ENCODE peak calls at places on chromosomes 4 and X, in eight cellular contexts. R is ovary, S is psoas muscle, Q is BJ, D is kidney epithelial cell, N is epithelial cell of esophagus, X is choroid plexus epithelial cell, C is GM12864. U is an unnamed sample.

GRCh38 chr4:15410750-15411149 is 17.1 kb upstream of the C1QTNF7 start:
- DNase-seq in R (no peak), S (no peak), Q (no peak), D (no peak), N (no peak), X (peak; percentile 57), C (peak; percentile 2), U (no peak)

GRCh38 chr4:159684061-159684460 is 581.2 kb downstream of the RAPGEF2 start:
- DNase-seq in R (no peak), S (no peak), Q (no peak), D (no peak), N (peak; percentile 57), X (no peak), C (no peak), U (no peak)

GRCh38 chrX:28920554-28920953 is 333.3 kb downstream of the IL1RAPL1 start:
- DNase-seq in R (no peak), S (no peak), Q (no peak), D (no peak), N (no peak), X (peak; percentile 2), C (no peak), U (no peak)

GRCh38 chrX:120228187-120228908 is 22.3 kb upstream of the ZBTB33 start:
- DNase-seq in R (peak; percentile 43), S (no peak), Q (no peak), D (no peak), N (peak; percentile 3), X (no peak), C (no peak), U (no peak)

GRCh38 chr4:107989537-107990386 is at the start of gene HADH:
- DNase-seq in R (peak; percentile 95), S (peak; percentile 96), Q (peak; percentile 44), D (peak; percentile 59), N (peak; percentile 94), X (peak; percentile 92), C (peak; percentile 68), U (peak; percentile 39)

GRCh38 chr4:89245459-89245858 is 62.1 kb downstream of the GPRIN3 start:
- DNase-seq in R (no peak), S (no peak), Q (no peak), D (no peak), N (no peak), X (no peak), C (no peak), U (no peak)

GRCh38 chr4:145481164-145481941 is at the start of gene SMAD1:
- DNase-seq in R (peak; percentile 88), S (peak; percentile 95), Q (peak; percentile 23), D (peak; percentile 19), N (peak; percentile 92), X (peak; percentile 87), C (no peak), U (peak; percentile 53)

GRCh38 chr4:9765091-9765490 is 16.3 kb upstream of the DRD5 start:
- DNase-seq in R (no peak), S (no peak), Q (no peak), D (no peak), N (peak; percentile 48), X (peak; percentile 59), C (no peak), U (no peak)

GRCh38 chr4:52712991-52713275 is 38.3 kb downstream of the ERVMER34-1 start:
- DNase-seq in R (no peak), S (no peak), Q (no peak), D (no peak), N (no peak), X (no peak), C (no peak), U (no peak)

GRCh38 chrX:69988955-69989394 is 60.8 kb downstream of the AWAT2 start:
- DNase-seq in R (no peak), S (no peak), Q (no peak), D (no peak), N (peak; percentile 4), X (peak; percentile 21), C (no peak), U (no peak)

GRCh38 chr4:75561789-75562188 is 5.9 kb downstream of the ODAPH start:
- DNase-seq in R (no peak), S (no peak), Q (no peak), D (no peak), N (peak; percentile 82), X (peak; percentile 55), C (no peak), U (no peak)
- TF ChIP-seq CTCF in R (no peak), S (no peak), Q (no peak), D (no peak), N (no peak), X (no peak), C (no peak), U (no peak)

GRCh38 chr4:39047691-39048090 is 14.3 kb upstream of the KLHL5 start:
- DNase-seq in R (no peak), S (no peak), Q (no peak), D (no peak), N (no peak), X (peak; percentile 52), C (no peak), U (no peak)
- H3K4me3 ChIP-seq in R (no peak overlapping the region), S (no peak overlapping the region), Q (no peak overlapping the region), D (no peak overlapping the region), N (no peak overlapping the region), X (peak overlapping the region; percentile 24), C (no peak overlapping the region), U (no peak overlapping the region)

GRCh38 chr4:155207534-155208257 is 740 bp upstream of the NPY2R start:
- DNase-seq in R (no peak), S (peak; percentile 16), Q (no peak), D (no peak), N (peak; percentile 8), X (no peak), C (no peak), U (no peak)
- TF ChIP-seq CTCF in R (no peak), S (no peak), Q (no peak), D (peak; percentile 60), N (peak; percentile 33), X (no peak), C (no peak), U (no peak)

GRCh38 chr4:142559986-142560385 is 286.1 kb downstream of the INPP4B start:
- DNase-seq in R (no peak), S (no peak), Q (no peak), D (no peak), N (no peak), X (no peak), C (no peak), U (no peak)

GRCh38 chr4:142556048-142556447 is 290.1 kb downstream of the INPP4B start:
- DNase-seq in R (no peak), S (no peak), Q (no peak), D (no peak), N (peak; percentile 32), X (no peak), C (no peak), U (no peak)

GRCh38 chr4:142556613-142557012 is 289.5 kb downstream of the INPP4B start:
- DNase-seq in R (no peak), S (no peak), Q (no peak), D (no peak), N (no peak), X (no peak), C (no peak), U (no peak)

GRCh38 chr4:142557220-142557801 is 288.8 kb downstream of the INPP4B start:
- DNase-seq in R (no peak), S (no peak), Q (no peak), D (no peak), N (no peak), X (no peak), C (no peak), U (no peak)

GRCh38 chr4:142558851-142559250 is 287.2 kb downstream of the INPP4B start:
- DNase-seq in R (no peak), S (no peak), Q (no peak), D (no peak), N (no peak), X (peak; percentile 62), C (no peak), U (no peak)
- H3K4me3 ChIP-seq in R (no peak overlapping the region), S (no peak overlapping the region), Q (no peak overlapping the region), D (no peak overlapping the region), N (no peak overlapping the region), X (no peak overlapping the region), C (no peak overlapping the region), U (no peak overlapping the region)

GRCh38 chrX:97747346-97747745 is 863.6 kb downstream of the RPA4 start:
- DNase-seq in R (no peak), S (no peak), Q (no peak), D (no peak), N (no peak), X (no peak), C (no peak), U (no peak)

GRCh38 chrX:97740044-97740443 is 856.3 kb downstream of the RPA4 start:
- DNase-seq in R (no peak), S (no peak), Q (no peak), D (no peak), N (peak; percentile 57), X (no peak), C (no peak), U (no peak)

GRCh38 chrX:97740886-97741285 is 857.2 kb downstream of the RPA4 start:
- DNase-seq in R (no peak), S (no peak), Q (no peak), D (no peak), N (peak; percentile 31), X (no peak), C (no peak), U (no peak)

DNA sequence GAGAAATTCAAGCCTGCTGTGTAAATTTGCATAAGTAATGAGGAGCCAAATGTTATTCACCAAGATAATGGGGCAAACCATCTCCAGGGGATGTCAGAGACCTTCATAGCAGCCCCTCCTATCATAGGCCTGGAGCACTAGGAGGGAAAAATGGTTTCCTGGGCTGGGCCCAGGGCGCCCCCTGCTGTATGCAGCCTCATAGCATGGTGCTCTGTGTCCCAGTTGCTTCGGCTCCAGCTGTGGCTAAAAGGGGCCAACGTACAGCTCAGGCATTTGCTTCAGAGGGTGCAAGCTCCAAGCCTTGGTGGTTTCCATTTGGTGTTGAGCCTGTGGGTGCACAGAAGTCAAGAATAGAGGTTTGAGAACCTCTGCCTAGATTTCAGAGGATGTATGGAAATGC is 859.3 kb downstream of the RPA4 start:
- DNase-seq in R (no peak), S (no peak), Q (no peak), D (no peak), N (no peak), X (peak; percentile 1), C (no peak), U (no peak)
- TF ChIP-seq CTCF in R (no peak), S (no peak), Q (no peak), D (no peak), N (no peak), X (peak; percentile 38), C (peak; percentile 49), U (no peak)